ENCODE peak calls at places on chromosomes 3 and 15, in four cellular contexts. G, H, X and C are unnamed samples.

GRCh38 chr3:59782664-59783063 is 732.8 kb upstream of the CFAP20DC start:
- DNase-seq in G (no peak), H (no peak), X (no peak), C (no peak)

GRCh38 chr15:62482715-62483429 is 317.8 kb upstream of the C2CD4B start:
- DNase-seq in G (no peak), H (peak; percentile 85), X (no peak), C (no peak)

GRCh38 chr15:64017591-64018163 is 28.6 kb downstream of the DAPK2 start:
- DNase-seq in G (no peak), H (no peak), X (no peak), C (no peak)

GRCh38 chr15:64693134-64693533 is 82.3 kb downstream of the RBPMS2 start:
- DNase-seq in G (peak; percentile 24), H (no peak), X (peak; percentile 85), C (no peak)

GRCh38 chr3:189862385-189863023 is 231.3 kb downstream of the TP63 start:
- DNase-seq in G (no peak), H (no peak), X (peak; percentile 34), C (no peak)

GRCh38 chr3:141305436-141305835 is 62.9 kb upstream of the ZBTB38 start:
- DNase-seq in G (no peak), H (no peak), X (no peak), C (no peak)

GRCh38 chr15:52257734-52258062 is 37.9 kb downstream of the MYO5C start:
- DNase-seq in G (no peak), H (no peak), X (no peak), C (no peak)

GRCh38 chr3:159987291-159987711 is 1.3 kb upstream of the IL12A start:
- DNase-seq in G (no peak), H (no peak), X (no peak), C (no peak)

GRCh38 chr3:14130230-14130629 is 5.4 kb downstream of the TMEM43 start:
- DNase-seq in G (no peak), H (no peak), X (no peak), C (no peak)

GRCh38 chr15:77985931-77986480 is 91.5 kb downstream of the TBC1D2B start:
- DNase-seq in G (no peak), H (no peak), X (no peak), C (peak; percentile 11)

GRCh38 chr3:126052196-126053058 is 31.5 kb downstream of the SLC41A3 start:
- DNase-seq in G (no peak), H (no peak), X (no peak), C (no peak)

GRCh38 chr3:86986666-86987420 is 4.1 kb downstream of the VGLL3 start:
- DNase-seq in G (no peak), H (no peak), X (no peak), C (no peak)

GRCh38 chr15:68639926-68640600 is 61.3 kb downstream of the CORO2B start:
- DNase-seq in G (no peak), H (no peak), X (no peak), C (no peak)

GRCh38 chr3:62049033-62049432 is 324.3 kb downstream of the FEZF2 start:
- DNase-seq in G (no peak), H (no peak), X (no peak), C (no peak)

GRCh38 chr3:83523470-83524073 is 1435.2 kb upstream of the CADM2 start:
- DNase-seq in G (peak; percentile 30), H (peak; percentile 78), X (no peak), C (no peak)

GRCh38 chr3:41681479-41681878 is 280.4 kb downstream of the ULK4 start:
- DNase-seq in G (no peak), H (no peak), X (peak; percentile 96), C (no peak)

GRCh38 chr3:27228805-27229204 is 140.4 kb downstream of the NEK10 start:
- DNase-seq in G (no peak), H (peak; percentile 76), X (no peak), C (no peak)

GRCh38 chr15:88255496-88256171 is 905 bp downstream of the NTRK3 start:
- DNase-seq in G (no peak), H (peak; percentile 56), X (no peak), C (no peak)

GRCh38 chr3:56725175-56725574 is 42.1 kb upstream of the TASOR start:
- DNase-seq in G (no peak), H (no peak), X (no peak), C (no peak)

DNA sequence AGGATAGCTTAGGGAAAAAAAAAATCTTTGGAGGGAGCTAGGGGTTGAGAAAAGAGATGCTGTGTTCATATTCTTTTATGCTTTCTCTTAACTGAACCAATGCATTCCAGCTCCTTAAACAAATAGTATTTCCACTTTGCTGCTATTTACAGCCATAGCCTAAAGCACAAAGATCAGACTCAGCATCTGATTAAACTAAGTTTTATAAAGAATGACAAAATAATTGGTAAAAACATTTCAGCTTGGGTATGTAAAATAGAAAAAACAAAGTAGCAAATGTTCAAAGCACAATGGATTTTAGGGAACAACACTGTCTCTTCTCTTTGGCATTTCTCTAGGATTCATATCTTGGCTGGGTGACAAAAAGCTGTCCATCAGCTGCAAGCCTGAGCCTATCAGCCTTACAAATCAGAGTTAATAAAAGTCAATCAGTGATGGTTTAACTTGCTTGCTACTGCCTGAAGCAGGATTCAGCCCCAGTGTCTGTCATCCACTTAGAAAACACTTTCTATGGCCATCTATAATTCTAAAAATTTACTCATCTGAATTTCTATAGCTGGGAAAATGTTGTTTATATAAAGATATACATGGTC is 232.1 kb upstream of the CDIN1 start:
- DNase-seq in G (no peak), H (no peak), X (no peak), C (no peak)
- TF ChIP-seq CTCF in G (no peak), H (no peak), X (no peak), C (no peak)

GRCh38 chr3:64687781-64688515 is at the start of gene ADAMTS9:
- DNase-seq in G (peak; percentile 89), H (peak; percentile 82), X (no peak), C (no peak)
- TF ChIP-seq CTCF in G (no peak), H (no peak), X (peak; percentile 4), C (no peak)

DNA sequence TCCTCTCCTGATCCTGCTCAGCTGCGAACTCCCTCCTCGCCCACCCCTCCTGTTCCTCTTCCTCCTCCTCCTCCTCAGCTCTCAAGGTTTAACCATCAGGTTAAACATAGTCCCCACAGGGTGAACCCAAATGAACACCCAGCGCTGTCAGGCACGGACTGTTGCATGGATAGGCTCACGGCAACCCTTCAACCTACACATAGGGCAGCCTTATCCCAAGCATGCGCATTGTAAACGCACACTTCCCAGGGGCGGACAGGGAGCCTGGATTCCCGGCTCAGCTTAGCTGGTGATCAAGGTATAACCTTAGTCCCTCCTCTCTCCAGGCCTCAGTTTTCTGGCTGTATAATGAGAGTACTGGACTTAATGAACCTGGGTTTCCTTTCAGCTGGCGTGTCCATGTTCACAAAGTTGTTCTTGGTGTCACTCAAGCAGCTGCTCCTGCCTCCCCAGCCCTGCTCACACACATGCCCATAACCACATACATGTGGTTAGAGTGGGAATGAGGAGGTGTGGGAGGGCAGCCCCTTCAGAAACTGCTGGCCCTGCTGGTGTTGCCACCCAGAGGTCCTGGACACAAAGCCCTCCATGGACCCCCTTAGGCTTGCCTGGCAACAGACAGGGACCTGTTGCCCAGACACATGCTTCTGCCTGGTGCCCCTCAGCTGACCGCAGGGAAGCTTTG is 20.9 kb upstream of the VPS33B start:
- DNase-seq in G (no peak), H (no peak), X (no peak), C (no peak)
- TF ChIP-seq CTCF in G (no peak), H (no peak), X (no peak), C (no peak)

DNA sequence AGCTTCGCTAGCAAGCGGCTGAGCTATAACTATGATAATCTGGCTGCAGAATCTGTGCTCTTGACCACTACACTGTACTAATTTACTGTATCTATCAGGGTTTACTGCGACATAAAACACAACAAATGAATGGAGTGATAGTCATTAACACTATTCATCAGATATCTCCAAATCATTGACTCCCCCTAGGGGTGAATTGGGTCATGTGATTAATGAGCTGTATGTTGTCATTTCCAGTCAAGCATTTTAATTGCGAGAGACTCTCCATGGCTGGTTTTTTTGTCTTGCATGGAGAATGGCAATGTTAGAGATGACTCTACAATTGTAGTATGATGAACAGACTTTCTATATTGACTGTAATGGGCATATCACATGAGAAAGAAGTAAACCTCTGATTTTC is 10.5 kb upstream of the TM4SF18 start:
- DNase-seq in G (no peak), H (no peak), X (no peak), C (no peak)
- TF ChIP-seq CTCF in G (no peak), H (peak; percentile 57), X (no peak), C (no peak)